ENCODE peak calls at places on chromosomes 7 and 10, in nine cellular contexts. Q is AG10803; O is spleen; C is CD8-positive, alpha-beta T cell; D is BE2C; T is stomach; R is right lobe of liver; W is astrocyte of the cerebellum; G is IMR-90. X is an unnamed sample.

GRCh38 chr7:134865001-134865845 is 85.8 kb downstream of the CALD1 start:
- DNase-seq in Q (peak), O (no peak), C (no peak), D (no peak), T (no peak), R (no peak), W (no peak), G (peak), X (peak)

GRCh38 chr10:109974509-109975191 is 33.1 kb upstream of the ADD3 start:
- DNase-seq in Q (no peak), O (no peak), C (no peak), D (peak), T (no peak), R (no peak), W (no peak), G (peak), X (no peak)

GRCh38 chr7:155257482-155258232 is 40.0 kb upstream of the INSIG1 start:
- DNase-seq in Q (peak), O (no peak), C (no peak), D (peak), T (peak), R (peak), W (peak), G (no peak), X (peak)

GRCh38 chr7:128770238-128770637 is 5.4 kb downstream of the OPN1SW start:
- DNase-seq in Q (no peak), O (no peak), C (no peak), D (no peak), T (no peak), R (no peak), W (no peak), G (peak), X (no peak)

GRCh38 chr7:92932450-92932849 is 96.1 kb upstream of the CDK6 start:
- DNase-seq in Q (no peak), O (no peak), C (no peak), D (no peak), T (no peak), R (no peak), W (no peak), G (no peak), X (no peak)

GRCh38 chr10:5321273-5321672 is 43.5 kb upstream of the UCN3 start:
- DNase-seq in Q (no peak), O (no peak), C (no peak), D (no peak), T (no peak), R (no peak), W (no peak), G (no peak), X (no peak)

GRCh38 chr7:131231381-131232220 is 96.1 kb upstream of the MKLN1 start:
- DNase-seq in Q (peak), O (peak), C (peak), D (no peak), T (peak), R (no peak), W (no peak), G (peak), X (peak)

GRCh38 chr7:45242698-45243097 is 85.1 kb downstream of the RAMP3 start:
- DNase-seq in Q (no peak), O (no peak), C (no peak), D (no peak), T (no peak), R (no peak), W (no peak), G (no peak), X (no peak)

GRCh38 chr7:34041716-34042115 is 136.4 kb downstream of the BMPER start:
- DNase-seq in Q (peak), O (no peak), C (no peak), D (no peak), T (no peak), R (no peak), W (no peak), G (peak), X (peak)

GRCh38 chr7:88368686-88369085 is 62.0 kb upstream of the STEAP4 start:
- DNase-seq in Q (no peak), O (no peak), C (no peak), D (no peak), T (no peak), R (no peak), W (no peak), G (no peak), X (no peak)

GRCh38 chr10:123502983-123503382 is 163.2 kb upstream of the GPR26 start:
- DNase-seq in Q (no peak), O (no peak), C (no peak), D (no peak), T (no peak), R (no peak), W (no peak), G (no peak), X (no peak)

GRCh38 chr7:102305414-102306268 is 19.0 kb downstream of the SH2B2 start:
- DNase-seq in Q (no peak), O (no peak), C (no peak), D (no peak), T (no peak), R (no peak), W (no peak), G (no peak), X (no peak)

GRCh38 chr10:126421745-126422144 is 33.5 kb upstream of the ADAM12 start:
- DNase-seq in Q (peak), O (no peak), C (no peak), D (no peak), T (no peak), R (no peak), W (peak), G (peak), X (peak)

GRCh38 chr7:99375070-99375807 is 709 bp downstream of the ARPC1B start:
- DNase-seq in Q (peak), O (peak), C (peak), D (peak), T (peak), R (peak), W (no peak), G (peak), X (peak)

GRCh38 chr10:107095125-107095524 is 69.4 kb downstream of the SORCS1 start:
- DNase-seq in Q (no peak), O (no peak), C (no peak), D (no peak), T (no peak), R (peak), W (no peak), G (no peak), X (no peak)

GRCh38 chr10:47286591-47287325 is 13.2 kb upstream of the GDF10 start:
- DNase-seq in Q (no peak), O (peak), C (no peak), D (no peak), T (no peak), R (no peak), W (no peak), G (no peak), X (no peak)

GRCh38 chr7:143247372-143247771 is 15.9 kb upstream of the GSTK1 start:
- DNase-seq in Q (no peak), O (no peak), C (no peak), D (no peak), T (no peak), R (no peak), W (no peak), G (no peak), X (no peak)

GRCh38 chr10:15238553-15239335 is 70.3 kb upstream of the NMT2 start:
- DNase-seq in Q (peak), O (no peak), C (no peak), D (no peak), T (no peak), R (no peak), W (no peak), G (peak), X (peak)

GRCh38 chr10:52778511-52779392 is 6.2 kb upstream of the MBL2 start:
- DNase-seq in Q (peak), O (no peak), C (no peak), D (peak), T (no peak), R (no peak), W (no peak), G (peak), X (peak)

DNA sequence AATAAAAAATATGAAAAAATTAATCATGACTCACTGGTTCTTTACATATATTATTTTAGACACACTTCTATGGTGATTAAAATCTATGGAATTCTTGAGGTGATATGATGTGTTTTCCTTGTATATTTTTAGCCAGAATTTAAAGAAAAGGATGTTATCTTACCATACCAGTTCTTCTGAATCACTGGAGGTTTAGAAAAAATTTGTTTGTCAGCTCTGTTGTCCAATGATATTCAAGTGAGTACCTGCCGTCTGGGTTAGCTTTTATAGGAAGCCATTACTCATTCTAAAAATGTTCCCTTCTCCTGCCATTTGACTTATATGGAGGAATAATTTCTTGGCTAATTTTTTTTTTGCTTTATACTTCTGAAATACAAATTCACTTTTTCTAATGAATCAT is 434.0 kb downstream of the LRMDA start:
- DNase-seq in Q (no peak), O (no peak), C (no peak), D (no peak), T (no peak), R (no peak), W (no peak), G (no peak), X (no peak)
- TF ChIP-seq CTCF in Q (no peak), O (no peak), C (no peak), D (no peak), T (no peak), R (no peak), W (no peak), G (no peak), X (no peak)

DNA sequence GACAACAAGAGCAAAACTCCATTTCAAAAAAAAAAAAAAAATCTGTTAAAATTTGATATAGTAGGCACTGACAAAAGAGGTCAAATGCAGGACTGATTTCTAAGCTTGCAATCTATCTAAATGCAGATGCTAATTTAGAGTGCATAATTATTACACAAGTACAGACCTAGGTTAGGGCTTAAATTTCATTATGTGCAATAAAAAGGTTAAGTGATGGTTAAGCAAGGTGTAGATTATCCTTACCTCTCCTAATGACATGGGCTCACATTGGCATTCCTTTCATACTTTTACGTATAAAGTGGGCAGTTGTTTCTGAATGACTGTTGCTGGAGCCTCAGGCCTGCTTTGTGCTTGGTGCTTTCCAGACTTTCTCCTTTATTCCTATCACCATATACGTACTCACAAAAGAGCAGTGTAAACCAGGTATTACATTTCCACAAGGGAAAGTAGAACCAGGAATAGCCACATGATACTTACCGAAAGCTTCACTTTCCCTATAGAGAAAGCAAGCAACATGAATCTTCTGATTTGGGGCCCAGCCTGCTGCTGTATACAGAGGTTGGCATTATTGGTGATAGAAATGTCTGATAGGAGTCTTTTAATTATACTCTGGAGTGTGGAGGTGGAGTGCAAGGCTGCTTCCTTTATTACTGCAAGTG is 2.2 kb upstream of the CHCHD1 start:
- DNase-seq in Q (no peak), O (no peak), C (no peak), D (no peak), T (no peak), R (no peak), W (no peak), G (no peak), X (no peak)
- H3K4me3 ChIP-seq in Q (no peak), O (no peak), C (no peak), D (no peak), T (no peak), R (no peak), W (no peak), G (no peak), X (no peak)

DNA sequence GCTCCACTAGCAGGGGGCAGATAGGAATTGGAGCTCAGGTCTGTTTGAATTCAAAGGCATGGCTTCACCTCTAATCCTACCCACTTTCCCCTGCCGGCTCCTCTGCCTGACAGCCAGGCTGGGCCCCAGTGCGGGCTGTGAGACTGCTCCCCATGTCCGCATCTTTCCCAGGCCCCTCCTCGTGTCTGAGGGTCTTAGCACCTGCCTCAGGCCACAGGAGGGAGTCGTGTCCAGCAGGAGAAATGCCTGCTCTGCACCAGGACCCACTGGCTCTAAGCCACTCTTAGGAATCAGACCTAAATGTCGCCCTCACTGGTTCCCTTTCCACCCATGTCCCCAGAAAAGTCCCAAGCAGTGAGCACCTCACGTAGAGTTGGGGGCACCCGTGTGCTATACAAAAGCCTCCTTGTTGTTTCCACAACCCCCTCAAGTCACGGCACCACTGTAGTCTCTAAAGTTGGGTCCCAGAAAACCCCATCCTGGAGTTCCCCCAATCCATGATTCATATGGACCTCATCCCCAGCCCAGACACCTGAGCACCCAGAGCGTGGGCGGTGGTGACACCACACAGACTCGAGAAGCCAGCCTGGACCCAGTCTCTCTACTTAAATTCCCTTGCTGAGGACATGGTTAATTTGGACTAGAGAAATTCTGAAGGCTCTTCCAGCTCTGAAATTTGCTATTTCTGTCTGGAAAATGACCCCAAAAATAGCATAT is 466.4 kb upstream of the ZMIZ1 start:
- DNase-seq in Q (no peak), O (no peak), C (no peak), D (no peak), T (no peak), R (no peak), W (no peak), G (peak), X (no peak)
- TF ChIP-seq CTCF in Q (no peak), O (no peak), C (no peak), D (no peak), T (no peak), R (no peak), W (no peak), G (no peak), X (no peak)

GRCh38 chr10:97179311-97179710 is 6.4 kb downstream of the SLIT1 start:
- DNase-seq in Q (no peak), O (peak), C (no peak), D (no peak), T (no peak), R (no peak), W (no peak), G (no peak), X (no peak)
- H3K4me3 ChIP-seq in Q (no peak), O (no peak), C (no peak), D (peak), T (peak), R (no peak), W (no peak), G (no peak), X (no peak)

GRCh38 chr10:112053895-112054294 is 129.7 kb downstream of the GPAM start:
- DNase-seq in Q (no peak), O (no peak), C (no peak), D (no peak), T (no peak), R (no peak), W (no peak), G (no peak), X (no peak)
- TF ChIP-seq CTCF in Q (no peak), O (no peak), C (no peak), D (no peak), T (no peak), R (no peak), W (no peak), G (no peak), X (no peak)

GRCh38 chr7:41698726-41699125 is 4.2 kb downstream of the INHBA start:
- DNase-seq in Q (peak), O (no peak), C (no peak), D (no peak), T (no peak), R (no peak), W (no peak), G (peak), X (peak)

GRCh38 chr7:41696323-41696916 is 6.5 kb downstream of the INHBA start:
- DNase-seq in Q (peak), O (peak), C (no peak), D (peak), T (peak), R (peak), W (peak), G (peak), X (peak)

GRCh38 chr7:41699532-41699931 is 3.4 kb downstream of the INHBA start:
- DNase-seq in Q (peak), O (no peak), C (no peak), D (no peak), T (no peak), R (no peak), W (no peak), G (peak), X (peak)

GRCh38 chr7:41700044-41700471 is 2.8 kb downstream of the INHBA start:
- DNase-seq in Q (no peak), O (no peak), C (no peak), D (no peak), T (no peak), R (no peak), W (no peak), G (peak), X (no peak)

DNA sequence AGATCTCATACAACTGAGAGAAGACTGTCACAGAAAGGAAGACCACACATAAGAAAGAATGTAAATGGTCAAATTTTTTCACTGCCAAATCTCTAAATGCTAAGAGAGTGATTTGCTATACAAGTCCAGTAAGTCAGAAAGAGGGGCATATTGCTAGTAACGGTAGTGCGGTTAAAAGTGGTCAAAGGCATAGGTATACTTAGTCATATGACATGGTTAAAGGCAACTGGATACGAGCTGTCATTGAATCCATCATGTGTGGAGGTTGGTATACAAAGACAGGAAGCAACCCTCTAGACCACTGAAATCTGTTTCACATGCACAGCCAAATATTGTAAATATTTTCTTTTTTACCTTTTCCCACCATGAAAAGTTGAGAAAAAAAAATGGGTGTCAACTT is 4.8 kb downstream of the INHBA start:
- DNase-seq in Q (no peak), O (no peak), C (no peak), D (no peak), T (no peak), R (no peak), W (no peak), G (peak), X (no peak)
- H3K4me3 ChIP-seq in Q (peak), O (no peak), C (no peak), D (no peak), T (no peak), R (no peak), W (peak), G (peak), X (peak)

DNA sequence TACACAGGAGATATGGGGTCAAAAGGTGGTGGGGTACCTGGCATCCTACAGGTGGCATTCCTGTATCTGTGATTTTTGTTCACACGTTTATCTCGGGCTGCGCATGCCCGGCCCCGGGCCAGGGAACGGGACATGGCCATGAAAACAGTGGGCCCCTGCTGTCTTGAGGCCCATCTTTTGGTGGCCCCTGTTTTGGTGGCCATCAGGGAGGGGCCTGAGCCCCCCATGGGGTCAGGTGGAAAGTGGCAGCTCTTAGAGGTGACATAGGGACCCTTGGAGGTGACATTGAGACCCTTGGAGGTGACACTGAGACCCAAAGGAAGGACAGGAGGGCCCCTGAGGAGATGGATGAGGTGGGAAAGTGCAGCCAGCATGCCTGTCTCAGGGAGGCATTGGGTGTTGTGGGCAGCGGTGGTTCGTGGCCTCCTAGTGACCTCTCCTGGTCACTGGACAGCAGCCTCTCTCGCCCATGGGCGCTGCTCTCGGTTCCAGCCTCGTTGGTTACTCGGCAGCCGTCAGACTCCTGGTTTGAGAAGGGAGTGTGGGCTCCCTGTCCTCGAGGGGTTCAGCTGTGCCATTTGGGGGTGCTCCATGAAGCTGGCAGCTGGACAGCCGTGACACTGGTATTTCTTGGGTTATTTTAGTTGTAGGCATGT is 39.9 kb downstream of the INPP5A start:
- DNase-seq in Q (no peak), O (no peak), C (no peak), D (no peak), T (peak), R (peak), W (no peak), G (no peak), X (no peak)
- TF ChIP-seq CTCF in Q (peak), O (no peak), C (no peak), D (no peak), T (peak), R (peak), W (peak), G (peak), X (peak)

X was measured in fibroblast of mammary gland.